ENCODE peak calls at places on chromosomes 5 and 9, in seven cellular contexts. One of them, this sample, is unnamed.

GRCh38 chr9:131529597-131530545 is 1.2 kb downstream of the UCK1 start:
- DNase-seq in GM23338: no peak
- DNase-seq in IMR-90: no peak
- DNase-seq in activated B cell treated with CpG ODN at 0.5 μM for 24 hours: no peak
- DNase-seq in mesothelial cell of epicardium: no peak
- DNase-seq in GM12865: no peak
- DNase-seq in neural crest cell: no peak
- DNase-seq in this sample: no peak

GRCh38 chr9:109145062-109145461 is 22.0 kb downstream of the FRRS1L start:
- DNase-seq in GM23338: peak; percentile 4
- DNase-seq in GM12865: no peak
- DNase-seq in neural crest cell: no peak
- DNase-seq in IMR-90: no peak
- DNase-seq in mesothelial cell of epicardium: no peak
- DNase-seq in activated B cell treated with CpG ODN at 0.5 μM for 24 hours: no peak
- DNase-seq in this sample: no peak

GRCh38 chr9:121822093-121823085 is 171.0 kb downstream of the DAB2IP start:
- DNase-seq in mesothelial cell of epicardium: no peak
- DNase-seq in GM12865: no peak
- DNase-seq in activated B cell treated with CpG ODN at 0.5 μM for 24 hours: no peak
- DNase-seq in neural crest cell: no peak
- DNase-seq in IMR-90: no peak
- DNase-seq in GM23338: no peak
- DNase-seq in this sample: no peak

GRCh38 chr5:78886650-78887230 is 98.4 kb downstream of the ARSB start:
- DNase-seq in neural crest cell: no peak
- DNase-seq in GM23338: peak; percentile 20
- DNase-seq in mesothelial cell of epicardium: no peak
- DNase-seq in activated B cell treated with CpG ODN at 0.5 μM for 24 hours: no peak
- DNase-seq in IMR-90: peak; percentile 23
- DNase-seq in GM12865: peak; percentile 13
- DNase-seq in this sample: no peak

GRCh38 chr5:134092875-134093274 is 21.6 kb upstream of the TCF7 start:
- DNase-seq in neural crest cell: no peak
- DNase-seq in GM12865: no peak
- DNase-seq in mesothelial cell of epicardium: no peak
- DNase-seq in GM23338: no peak
- DNase-seq in IMR-90: peak; percentile 22
- DNase-seq in activated B cell treated with CpG ODN at 0.5 μM for 24 hours: no peak
- DNase-seq in this sample: no peak

GRCh38 chr5:5271606-5272321 is 131.6 kb downstream of the ADAMTS16 start:
- DNase-seq in activated B cell treated with CpG ODN at 0.5 μM for 24 hours: no peak
- DNase-seq in GM12865: no peak
- DNase-seq in mesothelial cell of epicardium: no peak
- DNase-seq in IMR-90: no peak
- DNase-seq in neural crest cell: no peak
- DNase-seq in GM23338: no peak
- DNase-seq in this sample: no peak

GRCh38 chr5:6457592-6457991 is 8.9 kb downstream of the UBE2QL1 start:
- DNase-seq in activated B cell treated with CpG ODN at 0.5 μM for 24 hours: no peak
- DNase-seq in neural crest cell: no peak
- DNase-seq in mesothelial cell of epicardium: no peak
- DNase-seq in GM23338: no peak
- DNase-seq in GM12865: no peak
- DNase-seq in IMR-90: no peak
- DNase-seq in this sample: no peak

GRCh38 chr9:21565137-21565536 is 83.0 kb upstream of the IFNE start:
- DNase-seq in GM12865: no peak
- DNase-seq in mesothelial cell of epicardium: no peak
- DNase-seq in GM23338: no peak
- DNase-seq in IMR-90: no peak
- DNase-seq in neural crest cell: no peak
- DNase-seq in activated B cell treated with CpG ODN at 0.5 μM for 24 hours: no peak
- DNase-seq in this sample: no peak

GRCh38 chr5:16871746-16872339 is 64.2 kb downstream of the MYO10 start:
- DNase-seq in GM23338: no peak
- DNase-seq in mesothelial cell of epicardium: no peak
- DNase-seq in neural crest cell: no peak
- DNase-seq in IMR-90: peak; percentile 84
- DNase-seq in activated B cell treated with CpG ODN at 0.5 μM for 24 hours: no peak
- DNase-seq in GM12865: no peak
- DNase-seq in this sample: no peak

GRCh38 chr5:84602371-84602771 is 217.7 kb upstream of the EDIL3 start:
- DNase-seq in neural crest cell: no peak
- DNase-seq in GM12865: peak; percentile 10
- DNase-seq in mesothelial cell of epicardium: no peak
- DNase-seq in IMR-90: no peak
- DNase-seq in GM23338: no peak
- DNase-seq in activated B cell treated with CpG ODN at 0.5 μM for 24 hours: no peak
- DNase-seq in this sample: no peak

GRCh38 chr5:140785905-140786686 is at the start of gene PCDHA1:
- DNase-seq in IMR-90: no peak
- DNase-seq in mesothelial cell of epicardium: no peak
- DNase-seq in GM12865: no peak
- DNase-seq in neural crest cell: no peak
- DNase-seq in activated B cell treated with CpG ODN at 0.5 μM for 24 hours: no peak
- DNase-seq in GM23338: peak; percentile 80
- DNase-seq in this sample: no peak

GRCh38 chr9:36988848-36989247 is 45.2 kb downstream of the PAX5 start:
- DNase-seq in mesothelial cell of epicardium: no peak
- DNase-seq in GM12865: peak; percentile 64
- DNase-seq in IMR-90: no peak
- DNase-seq in activated B cell treated with CpG ODN at 0.5 μM for 24 hours: no peak
- DNase-seq in GM23338: no peak
- DNase-seq in neural crest cell: no peak
- DNase-seq in this sample: no peak

GRCh38 chr9:91056917-91057316 is 255.3 kb downstream of the SYK start:
- DNase-seq in GM12865: no peak
- DNase-seq in neural crest cell: no peak
- DNase-seq in mesothelial cell of epicardium: no peak
- DNase-seq in GM23338: no peak
- DNase-seq in activated B cell treated with CpG ODN at 0.5 μM for 24 hours: no peak
- DNase-seq in IMR-90: peak; percentile 60
- DNase-seq in this sample: no peak

GRCh38 chr9:79116064-79116463 is 455.7 kb upstream of the TLE4 start:
- DNase-seq in mesothelial cell of epicardium: no peak
- DNase-seq in IMR-90: no peak
- DNase-seq in GM12865: no peak
- DNase-seq in GM23338: no peak
- DNase-seq in neural crest cell: no peak
- DNase-seq in activated B cell treated with CpG ODN at 0.5 μM for 24 hours: no peak
- DNase-seq in this sample: no peak

GRCh38 chr9:137881591-137882505 is 4.3 kb downstream of the CACNA1B start:
- DNase-seq in activated B cell treated with CpG ODN at 0.5 μM for 24 hours: no peak
- DNase-seq in GM23338: no peak
- DNase-seq in GM12865: no peak
- DNase-seq in mesothelial cell of epicardium: no peak
- DNase-seq in neural crest cell: no peak
- DNase-seq in IMR-90: no peak
- DNase-seq in this sample: no peak

GRCh38 chr9:128819716-128820664 is 1.7 kb downstream of the ENDOG start:
- DNase-seq in GM23338: no peak
- DNase-seq in activated B cell treated with CpG ODN at 0.5 μM for 24 hours: no peak
- DNase-seq in neural crest cell: no peak
- DNase-seq in mesothelial cell of epicardium: no peak
- DNase-seq in IMR-90: no peak
- DNase-seq in GM12865: no peak
- DNase-seq in this sample: no peak

GRCh38 chr9:35859310-35859994 is 10.7 kb downstream of the OR13J1 start:
- DNase-seq in activated B cell treated with CpG ODN at 0.5 μM for 24 hours: no peak
- DNase-seq in neural crest cell: no peak
- DNase-seq in GM23338: no peak
- DNase-seq in IMR-90: peak; percentile 35
- DNase-seq in GM12865: peak; percentile 60
- DNase-seq in mesothelial cell of epicardium: no peak
- DNase-seq in this sample: peak; percentile 13

GRCh38 chr5:159133041-159133741 is 33.5 kb upstream of the EBF1 start:
- DNase-seq in mesothelial cell of epicardium: no peak
- DNase-seq in activated B cell treated with CpG ODN at 0.5 μM for 24 hours: no peak
- DNase-seq in neural crest cell: no peak
- DNase-seq in IMR-90: peak; percentile 67
- DNase-seq in GM12865: peak; percentile 74
- DNase-seq in GM23338: peak; percentile 56
- DNase-seq in this sample: no peak

GRCh38 chr9:129939426-129939825 is 103.6 kb downstream of the FNBP1 start:
- DNase-seq in neural crest cell: no peak
- DNase-seq in mesothelial cell of epicardium: no peak
- DNase-seq in IMR-90: no peak
- DNase-seq in GM12865: no peak
- DNase-seq in activated B cell treated with CpG ODN at 0.5 μM for 24 hours: no peak
- DNase-seq in GM23338: no peak
- DNase-seq in this sample: no peak

GRCh38 chr9:120526493-120526892 is 53.5 kb downstream of the CDK5RAP2 start:
- DNase-seq in mesothelial cell of epicardium: no peak
- DNase-seq in neural crest cell: no peak
- DNase-seq in GM23338: no peak
- DNase-seq in IMR-90: no peak
- DNase-seq in GM12865: no peak
- DNase-seq in activated B cell treated with CpG ODN at 0.5 μM for 24 hours: no peak
- DNase-seq in this sample: no peak

GRCh38 chr5:14231156-14231555 is 88.0 kb downstream of the TRIO start:
- DNase-seq in IMR-90: peak; percentile 54
- DNase-seq in activated B cell treated with CpG ODN at 0.5 μM for 24 hours: no peak
- DNase-seq in GM12865: no peak
- DNase-seq in neural crest cell: no peak
- DNase-seq in GM23338: no peak
- DNase-seq in mesothelial cell of epicardium: no peak
- DNase-seq in this sample: no peak

GRCh38 chr9:70472268-70473249 is 58.1 kb upstream of the KLF9 start:
- DNase-seq in GM23338: no peak
- DNase-seq in IMR-90: no peak
- DNase-seq in neural crest cell: no peak
- DNase-seq in GM12865: no peak
- DNase-seq in activated B cell treated with CpG ODN at 0.5 μM for 24 hours: no peak
- DNase-seq in mesothelial cell of epicardium: no peak
- DNase-seq in this sample: no peak

GRCh38 chr5:91283326-91283725 is 99.8 kb downstream of the ARRDC3 start:
- DNase-seq in GM12865: no peak
- DNase-seq in neural crest cell: no peak
- DNase-seq in IMR-90: no peak
- DNase-seq in GM23338: no peak
- DNase-seq in mesothelial cell of epicardium: no peak
- DNase-seq in activated B cell treated with CpG ODN at 0.5 μM for 24 hours: no peak
- DNase-seq in this sample: no peak

GRCh38 chr5:136080483-136081180 is 51.8 kb downstream of the TGFBI start:
- DNase-seq in neural crest cell: no peak
- DNase-seq in GM23338: peak; percentile 83
- DNase-seq in GM12865: peak; percentile 96
- DNase-seq in mesothelial cell of epicardium: peak; percentile 76
- DNase-seq in IMR-90: peak; percentile 94
- DNase-seq in activated B cell treated with CpG ODN at 0.5 μM for 24 hours: peak; percentile 50
- DNase-seq in this sample: peak; percentile 47

GRCh38 chr5:153565822-153566221 is 75.4 kb downstream of the GRIA1 start:
- DNase-seq in IMR-90: peak; percentile 76
- DNase-seq in GM23338: no peak
- DNase-seq in mesothelial cell of epicardium: no peak
- DNase-seq in GM12865: no peak
- DNase-seq in neural crest cell: no peak
- DNase-seq in activated B cell treated with CpG ODN at 0.5 μM for 24 hours: no peak
- DNase-seq in this sample: no peak

GRCh38 chr9:133767625-133768024 is 29.5 kb upstream of the SARDH start:
- DNase-seq in GM23338: no peak
- DNase-seq in mesothelial cell of epicardium: no peak
- DNase-seq in activated B cell treated with CpG ODN at 0.5 μM for 24 hours: no peak
- DNase-seq in IMR-90: no peak
- DNase-seq in neural crest cell: no peak
- DNase-seq in GM12865: no peak
- DNase-seq in this sample: peak; percentile 6
- TF ChIP-seq CTCF in GM23338: no peak
- TF ChIP-seq CTCF in mesothelial cell of epicardium: no peak
- TF ChIP-seq CTCF in activated B cell treated with CpG ODN at 0.5 μM for 24 hours: no peak
- TF ChIP-seq CTCF in IMR-90: no peak
- TF ChIP-seq CTCF in neural crest cell: no peak
- TF ChIP-seq CTCF in GM12865: no peak
- TF ChIP-seq CTCF in this sample: no peak

DNA sequence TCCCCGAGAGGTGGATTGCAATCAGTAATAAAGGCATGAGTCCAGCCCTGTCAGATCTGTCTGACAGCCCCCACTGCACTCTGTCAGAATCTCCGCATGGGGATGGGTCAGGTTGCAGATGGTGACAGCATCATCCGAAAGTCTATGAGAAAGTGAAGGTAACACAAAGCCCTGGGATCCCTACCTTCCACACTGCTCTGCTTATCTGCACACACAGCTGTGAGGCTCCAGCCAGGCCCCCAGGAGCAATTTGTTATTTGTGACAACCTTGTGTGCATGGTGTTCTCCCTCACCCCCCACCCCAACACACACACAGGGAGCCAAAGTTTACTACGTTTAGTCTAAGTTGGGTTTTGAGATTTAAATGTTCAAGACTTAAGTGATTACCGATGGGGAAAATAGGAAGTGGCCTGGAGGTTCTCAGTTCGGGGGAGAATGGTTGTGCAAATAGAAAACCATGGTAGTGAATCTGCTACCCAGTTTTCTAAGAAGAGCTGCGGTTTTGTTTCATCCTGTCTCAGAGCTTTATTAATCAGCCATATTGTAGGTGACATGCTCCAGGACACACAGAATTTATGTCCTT is 92.7 kb downstream of the SV2C start:
- DNase-seq in mesothelial cell of epicardium: no peak
- DNase-seq in neural crest cell: no peak
- DNase-seq in activated B cell treated with CpG ODN at 0.5 μM for 24 hours: no peak
- DNase-seq in GM12865: peak; percentile 83
- DNase-seq in GM23338: no peak
- DNase-seq in IMR-90: no peak
- DNase-seq in this sample: no peak
- TF ChIP-seq CTCF in mesothelial cell of epicardium: no peak
- TF ChIP-seq CTCF in neural crest cell: no peak
- TF ChIP-seq CTCF in activated B cell treated with CpG ODN at 0.5 μM for 24 hours: no peak
- TF ChIP-seq CTCF in GM12865: no peak
- TF ChIP-seq CTCF in GM23338: no peak
- TF ChIP-seq CTCF in IMR-90: no peak
- TF ChIP-seq CTCF in this sample: no peak

DNA sequence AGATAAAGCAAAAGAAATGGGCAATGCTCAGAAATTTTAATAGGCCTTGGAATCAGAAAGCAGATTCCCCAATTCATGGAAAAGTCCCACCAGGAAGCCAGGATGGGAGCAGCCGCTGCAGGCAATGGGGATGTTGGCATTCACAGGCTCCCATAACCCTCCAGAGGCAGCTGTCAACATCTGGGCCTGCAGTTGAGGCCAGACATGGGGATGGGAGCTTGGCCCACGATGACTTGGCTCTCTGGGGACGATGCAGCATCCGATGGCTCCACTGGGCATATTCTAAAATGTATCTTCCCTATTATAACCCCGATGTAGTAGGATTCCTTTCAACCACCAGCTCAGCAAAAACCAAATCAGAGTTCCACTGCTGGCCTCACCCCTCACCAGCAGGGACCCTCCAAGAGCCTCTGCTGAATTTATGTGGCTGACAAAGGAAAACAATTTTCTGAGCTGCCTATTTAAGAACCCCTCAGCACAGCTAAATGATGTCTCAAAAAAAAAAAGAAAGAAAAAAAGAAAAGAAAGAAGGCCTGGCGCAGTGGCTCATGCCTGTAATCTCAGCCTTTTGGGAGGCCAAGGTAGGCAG is 7.1 kb downstream of the SPRY4 start:
- DNase-seq in IMR-90: no peak
- DNase-seq in GM12865: no peak
- DNase-seq in mesothelial cell of epicardium: no peak
- DNase-seq in GM23338: no peak
- DNase-seq in neural crest cell: no peak
- DNase-seq in activated B cell treated with CpG ODN at 0.5 μM for 24 hours: no peak
- DNase-seq in this sample: no peak
- TF ChIP-seq CTCF in IMR-90: peak; percentile 45
- TF ChIP-seq CTCF in GM12865: no peak
- TF ChIP-seq CTCF in mesothelial cell of epicardium: no peak
- TF ChIP-seq CTCF in GM23338: peak; percentile 50
- TF ChIP-seq CTCF in neural crest cell: peak; percentile 36
- TF ChIP-seq CTCF in activated B cell treated with CpG ODN at 0.5 μM for 24 hours: no peak
- TF ChIP-seq CTCF in this sample: no peak

GRCh38 chr5:151288180-151288579 is 15.4 kb downstream of the SLC36A3 start:
- DNase-seq in mesothelial cell of epicardium: no peak
- DNase-seq in GM12865: peak; percentile 24
- DNase-seq in activated B cell treated with CpG ODN at 0.5 μM for 24 hours: no peak
- DNase-seq in GM23338: peak; percentile 46
- DNase-seq in IMR-90: no peak
- DNase-seq in neural crest cell: no peak
- DNase-seq in this sample: no peak
- TF ChIP-seq CTCF in mesothelial cell of epicardium: no peak
- TF ChIP-seq CTCF in GM12865: no peak
- TF ChIP-seq CTCF in activated B cell treated with CpG ODN at 0.5 μM for 24 hours: no peak
- TF ChIP-seq CTCF in GM23338: peak; percentile 28
- TF ChIP-seq CTCF in IMR-90: no peak
- TF ChIP-seq CTCF in neural crest cell: no peak
- TF ChIP-seq CTCF in this sample: no peak